ENCODE peak calls at places on chromosomes 7 and 10, in four cellular contexts. C is left ventricle myocardium inferior, E is cardiac muscle cell, Q is pancreas. L is an unnamed sample. For H3K4me1, the result is how much of the 10 kb centered on the place peaks cover.

GRCh38 chr7:120862987-120863386 is 5.0 kb upstream of the TSPAN12 start:
- DNase-seq in C (no peak), E (peak), Q (no peak), L (no peak)

GRCh38 chr7:1400351-1400750 is 58.9 kb downstream of the MICALL2 start:
- DNase-seq in C (no peak), E (no peak), Q (no peak), L (no peak)

GRCh38 chr10:132497788-132498561 is 39.6 kb upstream of the INPP5A start:
- DNase-seq in C (no peak), E (no peak), Q (no peak), L (no peak)

GRCh38 chr7:45065031-45065995 is 23.5 kb downstream of the NACAD start:
- DNase-seq in C (no peak), E (no peak), Q (no peak), L (no peak)

GRCh38 chr10:7408494-7409044 is 2.3 kb downstream of the SFMBT2 start:
- DNase-seq in C (peak), E (peak), Q (peak), L (peak)

GRCh38 chr10:72757712-72758111 is 65.8 kb downstream of the MCU start:
- DNase-seq in C (no peak), E (no peak), Q (no peak), L (no peak)

GRCh38 chr10:77532068-77532467 is 105.5 kb downstream of the KCNMA1 start:
- DNase-seq in C (no peak), E (peak), Q (no peak), L (no peak)

GRCh38 chr7:17020250-17020649 is 138.5 kb upstream of the AGR3 start:
- DNase-seq in C (no peak), E (no peak), Q (no peak), L (no peak)

GRCh38 chr10:130027716-130028464 is 63.8 kb upstream of the EBF3 start:
- DNase-seq in C (no peak), E (peak), Q (peak), L (peak)

GRCh38 chr7:18570890-18571478 is 75.4 kb downstream of the HDAC9 start:
- DNase-seq in C (no peak), E (peak), Q (no peak), L (peak)

GRCh38 chr10:89207181-89207800 is at the start of gene CH25H:
- DNase-seq in C (peak), E (peak), Q (peak), L (peak)

DNA sequence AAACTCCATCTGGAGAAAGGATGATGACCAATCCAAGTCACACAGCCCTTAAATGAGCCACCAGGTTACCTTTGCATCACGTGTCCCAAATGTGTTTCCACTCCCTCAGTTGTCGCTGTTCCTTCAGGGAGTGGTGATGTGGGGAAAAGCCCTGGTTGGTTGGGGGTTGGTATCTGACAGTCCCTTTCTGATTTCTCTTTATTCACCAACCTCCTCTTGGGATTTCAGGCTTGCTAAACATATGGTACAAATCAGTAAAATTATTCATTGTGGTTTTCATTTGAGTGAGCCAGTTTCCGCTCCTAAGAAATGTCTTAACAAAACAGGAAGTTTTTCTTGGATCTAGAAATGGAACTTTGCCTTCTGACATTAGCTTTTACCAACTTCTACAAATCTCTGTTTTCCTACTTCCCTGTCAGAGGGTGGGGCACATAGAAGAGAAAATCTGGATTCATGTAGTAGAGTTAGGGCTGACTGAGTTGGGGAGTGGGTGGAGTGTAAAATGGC is 40.0 kb upstream of the KMT2E start:
- DNase-seq in C (no peak), E (peak), Q (no peak), L (no peak)
- H3K4me1 ChIP-seq in C (half or more), E (under half), Q (under half), L (under half)

DNA sequence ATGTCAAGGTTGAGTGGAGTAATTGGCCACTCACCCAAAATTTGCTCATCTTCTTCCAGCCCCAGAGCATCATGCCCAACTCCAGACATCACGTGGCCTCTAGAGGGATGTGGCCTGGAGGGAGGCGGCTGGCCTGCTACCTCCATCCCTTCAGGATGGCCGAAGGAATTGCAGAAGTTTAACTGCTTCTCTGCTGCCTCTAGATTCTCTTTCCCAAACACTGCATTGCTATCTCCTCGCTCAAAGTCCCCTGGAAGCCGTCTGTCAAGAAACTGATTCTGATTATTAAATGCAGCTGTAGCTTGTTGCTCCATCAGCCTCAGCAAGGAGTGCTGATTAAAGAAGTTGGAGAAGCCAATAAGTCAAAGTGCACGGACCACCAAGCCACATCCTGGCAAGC is 83.9 kb downstream of the TBXAS1 start:
- DNase-seq in C (no peak), E (peak), Q (no peak), L (no peak)
- H3K4me1 ChIP-seq in C (under half), E (under half), Q (under half), L (under half)

DNA sequence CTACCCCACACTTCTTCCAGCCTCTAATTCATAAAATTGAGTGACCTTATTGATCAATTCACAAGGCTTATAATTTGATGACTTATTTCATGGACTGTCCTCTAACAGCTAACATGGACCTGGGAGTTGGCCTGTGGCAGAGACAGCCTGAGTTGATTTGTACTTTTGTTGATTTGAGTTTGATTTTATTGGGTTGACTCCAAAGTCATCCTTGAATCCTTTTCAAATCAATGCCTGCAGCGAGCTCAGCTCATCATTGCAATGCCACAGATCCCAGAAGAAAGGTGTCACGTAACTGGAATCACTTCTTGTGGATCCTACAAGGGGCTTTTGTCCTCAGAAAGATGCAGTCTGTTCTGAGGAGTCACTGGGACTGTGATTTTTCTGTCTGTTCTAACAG is 138.0 kb downstream of the CAMK1D start:
- DNase-seq in C (no peak), E (no peak), Q (no peak), L (no peak)
- H3K4me1 ChIP-seq in C (under half), E (under half), Q (under half), L (under half)

GRCh38 chr10:119348106-119348505 is 140.7 kb downstream of the GRK5 start:
- DNase-seq in C (no peak), E (no peak), Q (no peak), L (no peak)
- H3K4me1 ChIP-seq in C (half or more), E (under half), Q (under half), L (under half)

GRCh38 chr7:128164061-128164954 is 76.8 kb upstream of the LEP start:
- DNase-seq in C (no peak), E (peak), Q (no peak), L (no peak)

GRCh38 chr7:128163473-128163872 is 77.6 kb upstream of the LEP start:
- DNase-seq in C (no peak), E (no peak), Q (no peak), L (no peak)

GRCh38 chr7:128160296-128160695 is 80.8 kb upstream of the LEP start:
- DNase-seq in C (no peak), E (no peak), Q (no peak), L (no peak)

GRCh38 chr7:128161466-128162125 is 79.5 kb upstream of the LEP start:
- DNase-seq in C (no peak), E (no peak), Q (no peak), L (no peak)

GRCh38 chr7:128162666-128163065 is 78.4 kb upstream of the LEP start:
- DNase-seq in C (no peak), E (no peak), Q (no peak), L (no peak)
- H3K4me1 ChIP-seq in C (under half), E (under half), Q (under half), L (under half)

DNA sequence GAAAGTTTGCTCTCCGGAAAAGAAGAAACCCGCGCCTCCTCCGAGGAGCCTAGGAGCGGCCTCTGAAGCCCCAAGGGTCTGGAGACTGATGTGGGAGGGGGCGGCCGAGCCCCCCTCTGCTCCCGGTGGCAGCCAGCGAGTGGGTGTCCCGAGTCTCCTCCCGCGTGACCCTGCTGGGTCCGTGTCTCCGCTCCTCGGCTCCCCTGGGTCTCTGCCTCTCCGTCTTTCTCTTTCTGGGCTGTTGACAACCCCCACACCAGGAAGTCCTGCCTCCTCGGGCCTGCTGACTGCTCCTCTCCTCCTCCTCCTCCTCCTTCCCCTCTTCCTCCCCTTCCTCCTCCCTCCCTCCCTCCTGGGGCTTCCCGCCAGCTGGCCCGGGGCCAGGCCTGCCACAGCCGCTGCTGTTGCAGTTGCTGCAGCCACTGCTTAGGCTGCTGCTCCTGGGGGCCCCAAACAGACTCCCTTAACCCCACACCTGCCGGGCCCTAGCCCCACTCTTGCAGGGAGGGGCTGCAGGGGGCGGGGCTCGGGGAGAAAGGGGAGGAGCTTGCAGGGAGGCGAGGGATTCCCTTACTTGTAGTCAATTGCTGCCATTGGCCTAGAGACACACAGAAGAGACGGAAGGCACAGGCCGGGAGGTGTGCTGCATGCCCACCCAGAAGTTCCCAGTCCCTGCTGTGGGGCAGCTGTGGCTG is at the start of gene TSC22D4:
- DNase-seq in C (peak), E (peak), Q (peak), L (peak)
- H3K4me1 ChIP-seq in C (half or more), E (under half), Q (under half), L (under half)

GRCh38 chr7:2819161-2819953 is 24.8 kb downstream of the GNA12 start:
- DNase-seq in C (no peak), E (no peak), Q (no peak), L (no peak)

GRCh38 chr7:2819954-2820397 is 24.1 kb downstream of the GNA12 start:
- DNase-seq in C (no peak), E (no peak), Q (no peak), L (no peak)

GRCh38 chr7:2820508-2820934 is 23.6 kb downstream of the GNA12 start:
- DNase-seq in C (peak), E (peak), Q (peak), L (peak)

GRCh38 chr7:2817456-2817855 is 26.7 kb downstream of the GNA12 start:
- DNase-seq in C (no peak), E (no peak), Q (no peak), L (no peak)

GRCh38 chr7:2818653-2819052 is 25.5 kb downstream of the GNA12 start:
- DNase-seq in C (no peak), E (no peak), Q (no peak), L (no peak)
- H3K4me1 ChIP-seq in C (half or more), E (under half), Q (under half), L (under half)

GRCh38 chr10:113219446-113219845 is 269.4 kb downstream of the TCF7L2 start:
- DNase-seq in C (no peak), E (no peak), Q (no peak), L (no peak)
- H3K4me1 ChIP-seq in C (under half), E (under half), Q (under half), L (under half)

GRCh38 chr10:102649770-102650654 is 5.7 kb downstream of the TRIM8 start:
- DNase-seq in C (no peak), E (no peak), Q (no peak), L (no peak)
- H3K4me1 ChIP-seq in C (half or more), E (under half), Q (half or more), L (under half)

GRCh38 chr10:14372616-14373015 is 41.9 kb upstream of the FRMD4A start:
- DNase-seq in C (no peak), E (no peak), Q (no peak), L (no peak)

GRCh38 chr10:14369881-14370280 is 39.2 kb upstream of the FRMD4A start:
- DNase-seq in C (no peak), E (no peak), Q (no peak), L (peak)

GRCh38 chr10:14374745-14375445 is 44.2 kb upstream of the FRMD4A start:
- DNase-seq in C (no peak), E (peak), Q (no peak), L (no peak)

GRCh38 chr10:14366760-14367159 is 36.0 kb upstream of the FRMD4A start:
- DNase-seq in C (no peak), E (no peak), Q (peak), L (no peak)

GRCh38 chr10:14371616-14372015 is 40.9 kb upstream of the FRMD4A start:
- DNase-seq in C (no peak), E (no peak), Q (no peak), L (peak)
- H3K4me1 ChIP-seq in C (under half), E (under half), Q (under half), L (under half)

L was measured in SJCRH30.